ENCODE peak calls at places on chromosomes 6 and 20, in five cellular contexts. V is GM12878, E is GM12892, P is K562, S is H1. U is an unnamed sample.

GRCh38 chr20:16708590-16708989 is 21.2 kb upstream of the SNRPB2 start:
- DNase-seq in E (no peak), S (no peak), V (no peak), P (no peak), U (no peak)

GRCh38 chr6:82396964-82397761 is 33.5 kb downstream of the TPBG start:
- DNase-seq in V (no peak), P (no peak), E (no peak), S (no peak), U (no peak)

GRCh38 chr6:4460595-4461475 is 315.4 kb upstream of the CDYL start:
- DNase-seq in P (no peak), E (no peak), S (no peak), V (no peak), U (no peak)

GRCh38 chr6:10000461-10000992 is 414.3 kb downstream of the TFAP2A start:
- DNase-seq in E (no peak), P (no peak), S (no peak), V (no peak), U (no peak)

GRCh38 chr6:11432713-11433450 is 104.7 kb upstream of the TMEM170B start:
- DNase-seq in P (no peak), E (no peak), V (no peak), S (no peak), U (no peak)

GRCh38 chr20:13788167-13788834 is 3.5 kb downstream of the NDUFAF5 start:
- DNase-seq in V (peak; percentile 21), S (no peak), P (peak; percentile 18), E (peak; percentile 13), U (peak; percentile 15)

GRCh38 chr6:128827675-128828464 is 55.1 kb upstream of the LAMA2 start:
- DNase-seq in P (no peak), V (no peak), E (no peak), S (no peak), U (no peak)

GRCh38 chr20:50610212-50610718 is 81.1 kb downstream of the RIPOR3 start:
- DNase-seq in V (no peak), S (no peak), P (no peak), E (no peak), U (no peak)

GRCh38 chr6:18245642-18246041 is 18.7 kb downstream of the DEK start:
- DNase-seq in E (no peak), S (no peak), V (no peak), P (no peak), U (no peak)

GRCh38 chr6:142846883-142847287 is 98.1 kb downstream of the HIVEP2 start:
- DNase-seq in P (no peak), V (no peak), S (no peak), E (no peak), U (no peak)

GRCh38 chr6:106360989-106361430 is 493 bp downstream of the CRYBG1 start:
- DNase-seq in V (no peak), E (peak; percentile 33), P (no peak), S (peak; percentile 78), U (peak; percentile 35)

GRCh38 chr20:33731693-33732165 is at the start of gene ZNF341:
- DNase-seq in P (peak; percentile 88), V (peak; percentile 16), E (peak; percentile 69), S (peak; percentile 92), U (peak; percentile 74)

GRCh38 chr6:6315660-6316059 is 4.8 kb downstream of the F13A1 start:
- DNase-seq in E (no peak), V (no peak), S (peak; percentile 69), P (peak; percentile 62), U (no peak)

GRCh38 chr20:48791666-48792071 is 36.1 kb downstream of the PREX1 start:
- DNase-seq in S (no peak), P (no peak), V (no peak), E (no peak), U (no peak)

GRCh38 chr6:157017861-157018260 is 240.7 kb downstream of the ARID1B start:
- DNase-seq in V (no peak), S (no peak), E (no peak), P (no peak), U (no peak)

DNA sequence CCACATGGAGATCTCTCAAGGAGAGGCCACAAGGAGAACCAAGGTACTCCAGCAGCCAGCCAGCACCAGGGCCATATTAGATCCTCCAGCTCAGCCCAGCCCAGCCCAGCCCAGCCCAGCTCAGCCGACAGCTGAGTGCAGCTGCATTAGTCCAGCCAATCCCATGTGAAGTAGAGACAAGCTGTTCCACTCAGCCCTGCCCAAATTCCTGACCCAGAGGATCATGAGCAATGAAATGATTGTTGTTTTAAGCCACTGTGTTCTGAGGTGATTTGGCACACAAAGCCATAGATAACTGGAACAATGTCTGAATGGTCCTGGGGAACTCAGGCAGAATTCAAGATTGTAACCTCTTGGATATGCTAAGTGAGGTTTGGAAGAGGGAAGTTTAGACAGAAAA is 59.5 kb upstream of the BMP2 start:
- DNase-seq in E (no peak), S (no peak), V (no peak), P (no peak), U (no peak)
- TF ChIP-seq TAF1 in E (no peak), S (no peak), V (no peak), P (no peak), U (no peak)

DNA sequence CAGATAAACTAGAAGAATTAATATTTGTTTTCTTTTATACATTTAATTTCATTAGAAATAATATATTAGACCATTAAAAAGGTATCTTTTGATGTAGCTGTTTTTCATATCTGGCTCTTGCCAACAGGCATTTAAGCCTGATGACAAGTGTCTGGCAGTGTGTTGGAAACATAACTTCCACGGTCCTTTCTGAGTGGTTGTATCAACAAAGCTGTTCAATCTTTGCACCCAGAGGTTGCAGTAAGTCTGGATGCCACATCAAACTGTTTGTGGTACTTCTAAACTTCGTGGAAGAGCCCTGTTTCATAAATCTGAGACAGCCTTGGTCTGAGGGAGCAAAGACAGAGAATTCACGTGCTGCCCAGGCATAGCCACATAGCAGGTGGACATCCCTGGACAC is 197.4 kb downstream of the TRDN start:
- DNase-seq in P (no peak), E (no peak), V (no peak), S (no peak), U (no peak)
- TF ChIP-seq POLR2A in P (no peak), E (no peak), V (no peak), S (no peak), U (no peak)

GRCh38 chr6:108501559-108501958 is 59.2 kb upstream of the FOXO3 start:
- DNase-seq in P (no peak), E (no peak), V (no peak), S (no peak), U (no peak)

GRCh38 chr6:108492131-108492766 is 68.5 kb upstream of the FOXO3 start:
- DNase-seq in S (no peak), E (no peak), P (no peak), V (no peak), U (no peak)

GRCh38 chr6:108502826-108503225 is 57.9 kb upstream of the FOXO3 start:
- DNase-seq in E (no peak), P (no peak), V (no peak), S (no peak), U (no peak)

GRCh38 chr6:108494434-108494833 is 66.3 kb upstream of the FOXO3 start:
- DNase-seq in S (no peak), P (no peak), V (no peak), E (no peak), U (no peak)

DNA sequence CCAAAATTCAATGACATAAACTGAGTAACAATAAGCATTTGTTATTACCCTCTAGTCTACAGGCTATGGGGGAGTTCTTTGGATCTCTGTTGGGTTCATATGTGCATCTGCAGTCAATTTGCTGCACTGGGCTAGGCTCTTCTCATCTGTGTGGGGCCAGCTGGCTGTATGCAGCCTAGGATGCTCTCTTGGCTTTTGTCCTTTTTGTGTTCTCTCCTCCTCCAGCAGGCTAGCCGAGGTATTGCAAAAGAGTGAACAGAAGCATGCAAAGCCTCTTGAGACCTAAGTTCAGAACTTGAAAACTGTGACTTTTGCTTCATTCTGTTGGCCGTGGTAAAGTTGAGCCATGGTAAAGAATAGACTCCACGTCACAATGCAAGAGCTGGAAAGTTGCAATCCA is 62.8 kb upstream of the FOXO3 start:
- DNase-seq in S (peak; percentile 58), V (no peak), E (no peak), P (no peak), U (no peak)
- TF ChIP-seq TAF1 in S (no peak), V (no peak), E (no peak), P (no peak), U (no peak)

GRCh38 chr6:39280247-39280731 is 33.9 kb downstream of the KCNK17 start:
- DNase-seq in S (no peak), E (no peak), V (no peak), P (peak; percentile 42), U (no peak)
- TF ChIP-seq POLR2A in S (no peak), E (no peak), V (no peak), P (no peak), U (no peak)

GRCh38 chr6:33672808-33673207 is 38.7 kb downstream of the UQCC2 start:
- DNase-seq in E (no peak), S (no peak), V (no peak), P (peak; percentile 80), U (no peak)
- TF ChIP-seq TAF1 in E (no peak), S (no peak), V (no peak), P (no peak), U (no peak)

GRCh38 chr6:138161118-138161433 is 663 bp upstream of the ARFGEF3 start:
- DNase-seq in P (no peak), V (no peak), S (no peak), E (no peak), U (no peak)

GRCh38 chr6:138162947-138163569 is 1.3 kb downstream of the ARFGEF3 start:
- DNase-seq in S (no peak), P (no peak), V (no peak), E (no peak), U (no peak)

GRCh38 chr6:138160329-138161117 is 1.2 kb upstream of the ARFGEF3 start:
- DNase-seq in V (no peak), E (no peak), S (no peak), P (no peak), U (no peak)

GRCh38 chr6:138161434-138162103 is at the start of gene ARFGEF3:
- DNase-seq in S (peak; percentile 82), V (no peak), E (peak; percentile 31), P (peak; percentile 47), U (peak; percentile 44)

DNA sequence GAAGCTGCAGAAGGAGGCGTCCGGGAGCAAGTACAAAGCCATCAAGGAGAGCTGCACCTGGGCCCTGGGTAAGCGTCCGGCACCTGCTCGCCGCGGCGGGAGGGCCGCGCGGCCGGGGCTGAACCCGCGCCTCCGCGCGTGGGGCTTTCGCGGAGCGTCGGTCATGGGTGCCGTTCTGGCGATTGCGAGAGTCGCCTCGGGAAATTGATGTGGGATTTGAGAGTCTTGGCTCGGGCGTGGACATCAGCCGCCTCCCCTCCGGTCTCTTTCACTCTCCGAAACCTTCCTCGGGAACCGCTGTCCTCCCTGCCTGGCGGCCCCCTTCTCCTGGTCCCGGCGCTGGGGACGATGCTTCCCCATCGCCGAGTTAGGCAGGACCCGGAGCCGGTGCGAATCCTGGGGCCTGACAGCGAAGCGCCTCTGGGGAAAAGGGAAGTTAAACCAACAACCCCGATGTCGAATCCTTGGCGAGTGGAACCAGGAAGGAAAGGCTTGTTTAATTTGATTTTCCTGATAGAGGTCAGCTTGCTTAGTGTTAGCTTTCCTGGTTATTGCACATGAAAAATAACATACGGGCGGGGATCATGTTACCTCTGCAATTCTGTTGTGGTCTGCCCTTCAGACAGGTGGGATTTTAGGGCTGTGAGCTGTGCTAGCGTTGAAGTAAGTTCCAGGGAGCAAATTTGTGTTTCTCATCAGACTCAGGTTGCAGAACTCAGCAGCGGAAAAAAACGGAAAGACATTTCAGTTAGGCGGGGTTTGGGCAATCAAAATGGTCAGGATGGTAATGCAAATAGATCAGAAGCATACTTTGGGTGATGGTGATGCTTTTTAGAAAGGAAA is 586 bp downstream of the ARFGEF3 start:
- DNase-seq in S (peak; percentile 60), V (no peak), E (peak; percentile 13), P (no peak), U (no peak)
- TF ChIP-seq POLR2A in S (no peak), V (no peak), E (no peak), P (no peak), U (no peak)

GRCh38 chr20:44959082-44959895 is 908 bp downstream of the TOMM34 start:
- DNase-seq in V (no peak), S (no peak), E (no peak), P (no peak), U (no peak)
- TF ChIP-seq TAF1 in V (no peak), S (no peak), E (no peak), P (no peak), U (no peak)